ENCODE peak calls at places on chromosomes 4 and X, in four cellular contexts. B is cerebellar cortex, Z is fibroblast of the conjunctiva, Y is fibroblast of pulmonary artery. A is an unnamed sample.

GRCh38 chr4:71290074-71290473 is 48.7 kb upstream of the SLC4A4 start:
- DNase-seq in B (no peak), Z (peak; percentile 21), Y (no peak), A (peak; percentile 66)

GRCh38 chr4:84718699-84719098 is 135.8 kb downstream of the CDS1 start:
- DNase-seq in B (no peak), Z (no peak), Y (peak; percentile 17), A (peak; percentile 63)

GRCh38 chr4:165359501-165359900 is 19.3 kb upstream of the CPE start:
- DNase-seq in B (no peak), Z (no peak), Y (peak; percentile 44), A (peak; percentile 31)

GRCh38 chr4:121668368-121669162 is 28.2 kb downstream of the ANXA5 start:
- DNase-seq in B (no peak), Z (peak; percentile 96), Y (peak; percentile 89), A (peak; percentile 89)

GRCh38 chrX:78333521-78333920 is 6.1 kb upstream of the CYSLTR1 start:
- DNase-seq in B (no peak), Z (no peak), Y (peak; percentile 0), A (no peak)

GRCh38 chr4:40718571-40718970 is 31.2 kb upstream of the NSUN7 start:
- DNase-seq in B (peak; percentile 42), Z (no peak), Y (no peak), A (no peak)

GRCh38 chr4:61740950-61741638 is 541.0 kb downstream of the ADGRL3 start:
- DNase-seq in B (peak; percentile 50), Z (no peak), Y (peak; percentile 47), A (peak; percentile 48)

GRCh38 chrX:95703696-95704095 is 980.9 kb upstream of the DIAPH2 start:
- DNase-seq in B (no peak), Z (peak; percentile 10), Y (peak; percentile 3), A (no peak)

GRCh38 chr4:128572778-128573241 is 236.7 kb upstream of the JADE1 start:
- DNase-seq in B (no peak), Z (no peak), Y (no peak), A (no peak)

GRCh38 chr4:3307060-3307459 is 14.2 kb downstream of the RGS12 start:
- DNase-seq in B (no peak), Z (no peak), Y (no peak), A (no peak)

GRCh38 chr4:19961092-19961491 is 290.6 kb upstream of the SLIT2 start:
- DNase-seq in B (no peak), Z (no peak), Y (peak; percentile 38), A (peak; percentile 69)

GRCh38 chr4:126794363-126794762 is 838.4 kb upstream of the INTU start:
- DNase-seq in B (no peak), Z (no peak), Y (peak; percentile 20), A (no peak)

GRCh38 chr4:10094841-10095240 is 21.8 kb downstream of the WDR1 start:
- DNase-seq in B (no peak), Z (no peak), Y (no peak), A (no peak)

A was measured in adipocyte.